ENCODE peak calls at places on chromosomes 3 and 15, in nine cellular contexts. W is epithelial cell of esophagus; I is activated T-cell treated with anti-CD3 and anti-CD28 coated beads for 1 hour; Y is ecto neural progenitor cell; J is GM06990; Z is spleen; C is DMS153; K is anterior cingulate cortex; O is stimulated activated CD4-positive, alpha-beta T cell treated with anti-CD3 and anti-CD28 coated beads, Interleukin-15, amount 100 ng/mL, for 24 hours. U is an unnamed sample.

GRCh38 chr15:80689716-80690115 is 5.4 kb upstream of the ABHD17C start:
- DNase-seq in Z (no peak), J (no peak), K (no peak), Y (no peak), O (no peak), I (no peak), W (no peak), C (no peak), U (no peak)

GRCh38 chr3:49673131-49673714 is 928 bp upstream of the APEH start:
- DNase-seq in I (no peak), J (no peak), O (peak; percentile 63), Y (no peak), K (no peak), C (no peak), Z (no peak), W (peak; percentile 42), U (peak; percentile 45)

GRCh38 chr3:13866406-13866965 is 13.4 kb downstream of the WNT7A start:
- DNase-seq in K (no peak), Z (peak; percentile 52), I (peak; percentile 20), C (no peak), O (peak; percentile 72), W (no peak), J (no peak), Y (no peak), U (no peak)

GRCh38 chr3:178676942-178677606 is 140.8 kb downstream of the KCNMB2 start:
- DNase-seq in W (no peak), C (no peak), J (peak; percentile 49), Y (no peak), I (no peak), K (no peak), O (no peak), Z (no peak), U (no peak)

GRCh38 chr3:10505050-10505790 is at the start of gene ATP2B2:
- DNase-seq in I (no peak), C (no peak), W (no peak), O (peak; percentile 28), K (no peak), Z (no peak), J (no peak), Y (peak; percentile 65), U (no peak)

GRCh38 chr15:92625297-92625980 is 30.1 kb downstream of the FAM174B start:
- DNase-seq in Z (no peak), C (no peak), K (no peak), I (no peak), J (peak; percentile 72), O (peak; percentile 48), W (peak; percentile 16), Y (no peak), U (no peak)

GRCh38 chr3:64732570-64732969 is 44.8 kb upstream of the ADAMTS9 start:
- DNase-seq in C (no peak), W (no peak), K (no peak), Z (no peak), I (no peak), O (no peak), J (no peak), Y (no peak), U (no peak)

GRCh38 chr3:4656059-4656458 is 162.9 kb downstream of the ITPR1 start:
- DNase-seq in W (peak; percentile 75), Z (peak; percentile 70), O (no peak), C (no peak), Y (peak; percentile 83), K (no peak), I (no peak), J (no peak), U (peak; percentile 30)

GRCh38 chr15:96462768-96463167 is 132.3 kb downstream of the NR2F2 start:
- DNase-seq in Z (no peak), C (no peak), Y (no peak), W (no peak), I (no peak), J (no peak), O (no peak), K (no peak), U (no peak)

GRCh38 chr15:100515758-100516157 is 13.0 kb downstream of the CERS3 start:
- DNase-seq in Z (no peak), J (no peak), Y (no peak), K (no peak), C (no peak), O (no peak), W (peak; percentile 37), I (no peak), U (no peak)

GRCh38 chr15:69675727-69676126 is 223.1 kb downstream of the RPLP1 start:
- DNase-seq in J (no peak), Y (no peak), W (no peak), Z (no peak), K (no peak), C (no peak), O (no peak), I (no peak), U (no peak)

GRCh38 chr15:54841906-54842305 is 354.8 kb downstream of the RSL24D1 start:
- DNase-seq in I (no peak), O (no peak), Y (no peak), W (no peak), K (no peak), Z (no peak), J (no peak), C (no peak), U (no peak)

GRCh38 chr3:152352559-152352958 is 83.8 kb downstream of the MBNL1 start:
- DNase-seq in C (no peak), Z (no peak), Y (no peak), J (no peak), W (no peak), O (no peak), I (no peak), K (no peak), U (no peak)

GRCh38 chr3:14570089-14570488 is 29.9 kb upstream of the GRIP2 start:
- DNase-seq in Y (no peak), K (no peak), J (no peak), W (no peak), C (no peak), I (no peak), O (no peak), Z (peak; percentile 84), U (no peak)

GRCh38 chr3:81496407-81497104 is 264.9 kb downstream of the GBE1 start:
- DNase-seq in Y (no peak), W (peak; percentile 23), C (no peak), J (no peak), Z (no peak), K (no peak), I (no peak), O (no peak), U (no peak)

GRCh38 chr3:104206925-104207324 is 1159.8 kb upstream of the ALCAM start:
- DNase-seq in Z (no peak), C (peak; percentile 23), K (no peak), Y (no peak), W (peak; percentile 47), I (no peak), O (no peak), J (no peak), U (peak; percentile 38)

GRCh38 chr3:28349397-28350000 is 875 bp upstream of the AZI2 start:
- DNase-seq in W (peak; percentile 49), O (no peak), I (no peak), C (peak; percentile 27), K (no peak), Y (no peak), Z (no peak), J (no peak), U (no peak)

GRCh38 chr3:186281172-186281571 is 80.9 kb downstream of the DGKG start:
- DNase-seq in I (no peak), Z (no peak), C (no peak), O (no peak), Y (no peak), W (peak; percentile 60), J (no peak), K (no peak), U (no peak)

GRCh38 chr3:65960087-65960486 is 78.6 kb downstream of the MAGI1 start:
- DNase-seq in O (no peak), I (no peak), C (no peak), Y (no peak), W (no peak), K (no peak), Z (no peak), J (no peak), U (no peak)

GRCh38 chr3:196323723-196324122 is 5.7 kb upstream of the DYNLT2B start:
- DNase-seq in C (no peak), Y (no peak), I (no peak), W (no peak), K (no peak), O (no peak), Z (no peak), J (no peak), U (peak; percentile 37)

GRCh38 chr3:101850327-101851048 is 1.2 kb downstream of the NFKBIZ start:
- DNase-seq in O (peak; percentile 61), K (no peak), C (no peak), W (no peak), Z (no peak), Y (no peak), I (no peak), J (peak; percentile 52), U (no peak)

GRCh38 chr3:73768594-73769308 is 144.0 kb upstream of the PDZRN3 start:
- DNase-seq in O (no peak), Y (no peak), J (no peak), W (no peak), K (no peak), C (no peak), I (no peak), Z (no peak), U (no peak)

GRCh38 chr15:52652984-52653383 is 26.2 kb downstream of the ATOSA start:
- DNase-seq in Z (no peak), I (no peak), C (no peak), Y (no peak), J (no peak), K (no peak), O (no peak), W (peak; percentile 69), U (no peak)

GRCh38 chr3:47143068-47143467 is 20.8 kb downstream of the SETD2 start:
- DNase-seq in J (no peak), C (no peak), O (no peak), I (no peak), Y (no peak), W (no peak), K (no peak), Z (no peak), U (no peak)

GRCh38 chr3:42511196-42511595 is 8.8 kb downstream of the VIPR1 start:
- DNase-seq in O (no peak), J (no peak), Z (no peak), C (no peak), I (no peak), Y (no peak), K (no peak), W (no peak), U (no peak)

GRCh38 chr3:28651159-28651558 is 302.5 kb upstream of the AZI2 start:
- DNase-seq in J (no peak), I (no peak), Z (no peak), O (no peak), W (peak; percentile 24), K (no peak), C (no peak), Y (no peak), U (no peak)

GRCh38 chr15:76339302-76340197 is 3.0 kb downstream of the ISL2 start:
- DNase-seq in K (no peak), O (no peak), Z (no peak), W (no peak), J (peak; percentile 37), I (no peak), Y (peak; percentile 68), C (no peak), U (no peak)

GRCh38 chr3:188947983-188948657 is 223.7 kb upstream of the TPRG1 start:
- DNase-seq in W (peak; percentile 81), Z (no peak), K (peak; percentile 80), J (no peak), Y (no peak), O (no peak), C (peak; percentile 91), I (no peak), U (no peak)

GRCh38 chr3:172675371-172676193 is 35.3 kb downstream of the NCEH1 start:
- DNase-seq in Y (no peak), K (no peak), W (peak; percentile 63), I (no peak), Z (no peak), C (peak; percentile 28), O (no peak), J (no peak), U (peak; percentile 53)

GRCh38 chr15:99440029-99440428 is 125.8 kb upstream of the MEF2A start:
- DNase-seq in O (no peak), C (no peak), W (no peak), Z (no peak), K (no peak), I (no peak), J (no peak), Y (no peak), U (no peak)

GRCh38 chr3:85801955-85802354 is 843.2 kb downstream of the CADM2 start:
- DNase-seq in O (no peak), C (no peak), I (no peak), K (no peak), Z (no peak), Y (no peak), J (no peak), W (peak; percentile 52), U (peak; percentile 20)

U was measured in HepG2.